ENCODE peak calls at places on chromosomes 3 and 15, in four cellular contexts. F, J, V and P are unnamed samples.

GRCh38 chr3:25830373-25831305 is 40.7 kb downstream of the OXSM start:
- DNase-seq in F (no peak), J (no peak), V (no peak), P (no peak)

GRCh38 chr15:74201656-74202420 is 749 bp downstream of the STRA6 start:
- DNase-seq in F (no peak), V (no peak), J (no peak), P (no peak)

GRCh38 chr15:101050647-101051290 is 131.6 kb downstream of the LRRK1 start:
- DNase-seq in V (no peak), J (peak; percentile 62), F (no peak), P (no peak)

GRCh38 chr3:38030126-38031021 is 932 bp upstream of the PLCD1 start:
- DNase-seq in J (peak; percentile 84), F (no peak), V (no peak), P (no peak)

GRCh38 chr15:74307827-74308642 is 59.4 kb downstream of the CYP11A1 start:
- DNase-seq in F (peak; percentile 64), V (peak; percentile 40), J (no peak), P (peak; percentile 35)

GRCh38 chr3:130699765-130700164 is 46.9 kb downstream of the PIK3R4 start:
- DNase-seq in V (no peak), F (no peak), J (no peak), P (no peak)

GRCh38 chr3:135896613-135897012 is 68.9 kb upstream of the PPP2R3A start:
- DNase-seq in V (no peak), F (no peak), J (no peak), P (no peak)

GRCh38 chr3:38376098-38376816 is 29.7 kb downstream of the XYLB start:
- DNase-seq in F (no peak), V (peak; percentile 27), J (peak; percentile 83), P (no peak)

GRCh38 chr3:126460386-126460785 is 15.3 kb downstream of the ZXDC start:
- DNase-seq in V (no peak), F (no peak), J (peak; percentile 28), P (no peak)

GRCh38 chr3:7445331-7445730 is 584.4 kb downstream of the GRM7 start:
- DNase-seq in J (no peak), F (no peak), V (no peak), P (no peak)

GRCh38 chr3:38038447-38038911 is 529 bp upstream of the DLEC1 start:
- DNase-seq in J (no peak), V (no peak), F (no peak), P (no peak)

GRCh38 chr15:31303434-31304073 is 23.1 kb upstream of the KLF13 start:
- DNase-seq in V (no peak), J (peak; percentile 93), F (no peak), P (no peak)

GRCh38 chr15:63048115-63048985 is 5.8 kb downstream of the TPM1 start:
- DNase-seq in F (peak; percentile 92), J (peak; percentile 97), V (peak; percentile 90), P (peak; percentile 86)

GRCh38 chr3:120475722-120476385 is 25.1 kb upstream of the FSTL1 start:
- DNase-seq in J (no peak), V (no peak), F (no peak), P (no peak)

GRCh38 chr3:158168996-158169573 is 59.2 kb downstream of the RSRC1 start:
- DNase-seq in V (no peak), J (no peak), F (no peak), P (no peak)

GRCh38 chr3:12975748-12976522 is 97.3 kb downstream of the IQSEC1 start:
- DNase-seq in J (no peak), F (no peak), V (no peak), P (no peak)

GRCh38 chr3:61094608-61095007 is 156.6 kb downstream of the FHIT start:
- DNase-seq in J (no peak), V (no peak), F (no peak), P (no peak)

GRCh38 chr3:184937611-184938010 is 125.6 kb downstream of the VPS8 start:
- DNase-seq in F (no peak), V (no peak), J (no peak), P (no peak)